ENCODE peak calls at places on chromosome 6, in ten cellular contexts. W, M, P, U, K, A, N, Q, Y and C are unnamed samples.

GRCh38 chr6:110414669-110415296 is 592 bp downstream of the DDO start:
- DNase-seq in Q (no peak), K (no peak), N (no peak), Y (no peak), A (no peak), U (no peak), M (no peak), P (no peak), W (no peak), C (no peak)

GRCh38 chr6:467671-468082 is 76.1 kb downstream of the IRF4 start:
- DNase-seq in K (no peak), U (no peak), W (no peak), Y (no peak), A (no peak), M (no peak), P (no peak), N (no peak), Q (no peak), C (no peak)

GRCh38 chr6:52526634-52527033 is 50.2 kb downstream of the TRAM2 start:
- DNase-seq in U (peak; percentile 67), P (no peak), Y (no peak), N (no peak), W (no peak), A (no peak), Q (no peak), K (no peak), M (no peak), C (no peak)

GRCh38 chr6:89208551-89208950 is 8.6 kb downstream of the GABRR1 start:
- DNase-seq in A (peak; percentile 55), Q (no peak), P (no peak), U (no peak), W (no peak), K (no peak), N (no peak), M (no peak), Y (no peak), C (no peak)

GRCh38 chr6:83708970-83709747 is at the start of gene SNAP91:
- DNase-seq in A (peak; percentile 57), K (no peak), N (no peak), M (no peak), Y (no peak), Q (no peak), P (peak; percentile 22), W (peak; percentile 23), U (no peak), C (no peak)

GRCh38 chr6:11618533-11618932 is 81.0 kb downstream of the TMEM170B start:
- DNase-seq in M (peak; percentile 4), N (no peak), K (no peak), Y (no peak), A (no peak), W (no peak), U (peak; percentile 49), Q (no peak), P (no peak), C (no peak)

GRCh38 chr6:143677891-143678737 is at the start of gene PHACTR2:
- DNase-seq in A (peak; percentile 93), Q (peak; percentile 73), P (peak; percentile 79), Y (no peak), K (peak; percentile 65), M (peak; percentile 38), U (peak; percentile 71), N (peak; percentile 64), W (peak; percentile 80), C (peak; percentile 75)

GRCh38 chr6:93731306-93731705 is 311.9 kb upstream of the EPHA7 start:
- DNase-seq in M (no peak), K (no peak), A (no peak), W (no peak), Y (no peak), P (no peak), U (no peak), N (no peak), Q (no peak), C (no peak)

GRCh38 chr6:1509241-1509640 is 100.5 kb upstream of the FOXC1 start:
- DNase-seq in Y (no peak), N (no peak), A (no peak), Q (no peak), M (no peak), P (no peak), W (no peak), K (no peak), U (no peak), C (no peak)

DNA sequence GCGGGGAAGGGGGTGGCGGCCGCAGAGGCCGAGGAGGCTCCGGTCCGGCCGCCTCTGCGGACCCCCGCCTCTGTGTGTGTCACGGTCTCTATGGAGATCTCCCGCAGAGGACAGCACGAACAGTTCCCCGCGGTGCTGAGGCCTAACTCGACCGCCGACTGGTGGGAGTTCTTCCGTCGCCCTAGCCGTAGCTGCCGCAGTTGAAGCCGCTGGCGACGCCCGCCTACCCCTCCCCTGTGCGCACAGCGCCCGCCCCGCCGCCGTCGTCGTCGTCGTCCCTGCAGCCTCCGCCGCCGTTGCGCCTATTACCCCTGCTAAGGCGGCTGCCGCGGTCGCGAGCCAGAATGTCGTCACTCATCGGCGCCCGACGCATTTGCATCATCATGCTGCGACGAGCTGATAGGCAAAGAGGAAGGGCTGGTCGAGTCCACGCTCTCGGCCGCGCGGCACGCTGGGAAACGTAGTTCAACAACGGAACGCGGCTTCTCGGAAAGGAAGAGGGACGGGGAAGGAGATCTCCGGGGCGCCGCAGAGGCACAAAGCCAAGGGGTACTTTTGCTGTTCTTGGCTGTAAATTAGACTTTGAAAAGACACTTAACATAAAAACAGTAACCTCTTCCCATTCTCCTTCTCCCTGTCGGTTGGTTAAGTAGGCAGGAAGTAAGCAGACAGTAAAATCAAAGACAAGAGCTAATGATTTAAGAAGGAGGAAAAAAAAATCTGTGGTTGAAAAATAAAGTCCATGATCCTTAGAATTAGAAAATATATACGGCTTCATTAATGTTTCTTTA is at the start of gene NUP153:
- DNase-seq in U (peak; percentile 98), N (peak; percentile 99), A (peak; percentile 99), W (peak; percentile 98), Y (peak; percentile 97), M (peak; percentile 100), P (peak; percentile 99), K (peak; percentile 100), Q (peak; percentile 100), C (peak; percentile 99)
- H3K4me1 ChIP-seq in U (peaks cover 5% of the 10 kb centered on the region), N (peaks cover 24% of the 10 kb centered on the region), A (no peaks in the 10 kb centered on the region), W (peaks cover 33% of the 10 kb centered on the region), Y (peaks cover 41% of the 10 kb centered on the region), M (peaks cover 24% of the 10 kb centered on the region), P (peaks cover 47% of the 10 kb centered on the region), K (peaks cover 28% of the 10 kb centered on the region), Q (peaks cover 15% of the 10 kb centered on the region), C (peaks cover 42% of the 10 kb centered on the region)

GRCh38 chr6:55886185-55886836 is 10.9 kb upstream of the BMP5 start:
- DNase-seq in N (no peak), M (no peak), W (no peak), Y (no peak), Q (no peak), U (peak; percentile 24), P (no peak), A (no peak), K (no peak), C (no peak)

GRCh38 chr6:55892749-55893357 is 17.5 kb upstream of the BMP5 start:
- DNase-seq in Q (no peak), P (no peak), A (no peak), K (no peak), Y (no peak), M (no peak), W (no peak), N (no peak), U (peak; percentile 9), C (no peak)

GRCh38 chr6:55882731-55883595 is 7.6 kb upstream of the BMP5 start:
- DNase-seq in Q (no peak), N (peak; percentile 27), W (no peak), U (peak; percentile 84), P (no peak), M (no peak), K (peak; percentile 38), Y (no peak), A (no peak), C (no peak)

DNA sequence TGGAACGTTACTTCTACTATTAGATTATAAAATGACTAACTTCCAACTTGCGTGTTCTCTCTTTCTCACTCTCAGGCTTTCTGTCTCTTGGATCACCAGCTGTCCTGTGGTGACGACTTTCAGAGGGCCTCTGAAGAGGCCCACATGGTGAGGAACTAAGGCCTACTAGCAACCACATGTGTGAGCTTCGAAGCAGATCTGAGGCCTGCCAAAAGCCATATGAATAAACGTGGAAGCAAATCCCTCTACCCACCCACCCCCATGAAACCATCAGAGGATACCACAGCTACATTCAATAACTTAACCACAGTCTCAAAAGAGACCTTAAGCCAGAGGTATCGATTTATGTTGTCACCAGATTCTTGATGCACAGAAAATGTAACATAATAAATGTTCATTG is 13.5 kb upstream of the BMP5 start:
- DNase-seq in A (no peak), W (no peak), M (no peak), Y (no peak), P (no peak), K (no peak), N (no peak), Q (no peak), U (no peak), C (no peak)
- H3K27me3 ChIP-seq in A (no peaks in the 10 kb centered on the region), W (no peaks in the 10 kb centered on the region), M (no peaks in the 10 kb centered on the region), Y (no peaks in the 10 kb centered on the region), P (no peaks in the 10 kb centered on the region), K (no peaks in the 10 kb centered on the region), N (no peaks in the 10 kb centered on the region), Q (no peaks in the 10 kb centered on the region), U (no peaks in the 10 kb centered on the region), C (no peaks in the 10 kb centered on the region)

DNA sequence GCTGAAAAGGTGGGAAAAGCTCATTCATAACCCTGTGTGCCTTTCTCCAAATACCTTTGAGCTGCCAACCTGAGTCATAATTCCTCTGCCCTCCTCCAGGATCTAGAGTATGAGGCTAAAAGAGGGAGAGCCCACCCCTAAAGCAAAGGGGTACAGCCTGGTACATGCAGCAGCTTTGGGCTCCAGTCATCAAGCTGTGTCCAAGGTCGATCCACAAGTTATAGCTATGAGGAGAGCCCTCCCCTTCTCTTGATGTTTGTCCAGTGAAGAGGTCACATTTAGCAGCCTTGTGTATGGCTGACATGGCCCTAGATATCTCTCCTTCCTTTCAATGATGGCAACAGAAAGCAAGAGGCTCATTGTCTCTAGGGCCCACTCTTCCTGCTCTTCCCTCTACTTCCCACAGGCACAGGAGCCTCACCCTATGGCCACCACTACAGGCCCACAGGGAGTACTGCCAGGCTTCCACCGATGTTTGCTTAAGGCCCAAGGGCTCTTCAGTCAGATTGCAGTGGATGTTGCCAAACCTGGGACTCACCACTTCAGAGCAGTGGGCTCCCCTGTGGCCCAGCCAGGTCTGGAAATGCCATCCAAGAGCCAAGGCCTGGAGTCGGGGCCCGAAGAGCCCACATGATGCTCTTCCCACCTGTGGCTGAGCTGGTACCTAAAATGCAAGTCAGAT is 176.8 kb downstream of the CD83 start:
- DNase-seq in K (no peak), U (no peak), Y (no peak), A (no peak), N (no peak), M (no peak), W (no peak), Q (no peak), P (no peak), C (no peak)
- H3K4me1 ChIP-seq in K (no peaks in the 10 kb centered on the region), U (no peaks in the 10 kb centered on the region), Y (no peaks in the 10 kb centered on the region), A (no peaks in the 10 kb centered on the region), N (peaks cover 13% of the 10 kb centered on the region), M (no peaks in the 10 kb centered on the region), W (no peaks in the 10 kb centered on the region), Q (no peaks in the 10 kb centered on the region), P (no peaks in the 10 kb centered on the region), C (no peaks in the 10 kb centered on the region)

DNA sequence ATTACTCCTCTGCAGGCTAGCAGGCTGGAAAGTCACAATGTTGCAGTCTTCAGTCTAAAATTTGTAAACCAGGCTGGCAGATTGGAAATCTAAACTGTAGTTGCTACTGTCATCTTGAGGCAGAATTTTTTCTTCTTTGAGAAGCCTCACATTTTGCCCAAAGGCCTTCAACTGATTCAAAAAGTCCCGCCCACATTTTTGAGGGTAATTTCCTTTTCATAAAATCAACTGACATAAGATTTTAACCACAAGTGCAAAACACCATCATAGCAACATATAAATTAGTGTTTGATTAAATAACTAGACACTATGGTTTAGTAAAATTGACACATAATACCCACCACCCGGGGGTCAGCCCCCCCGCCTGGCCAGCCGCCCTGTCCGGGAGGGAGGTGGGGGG is 28.4 kb downstream of the HLA-C start:
- DNase-seq in K (no peak), P (no peak), M (peak; percentile 40), W (no peak), N (no peak), U (no peak), Q (no peak), Y (no peak), A (no peak), C (peak; percentile 45)
- H3K27me3 ChIP-seq in K (no peaks in the 10 kb centered on the region), P (no peaks in the 10 kb centered on the region), M (no peaks in the 10 kb centered on the region), W (peaks cover 8% of the 10 kb centered on the region), N (no peaks in the 10 kb centered on the region), U (peaks cover 14% of the 10 kb centered on the region), Q (no peaks in the 10 kb centered on the region), Y (no peaks in the 10 kb centered on the region), A (no peaks in the 10 kb centered on the region), C (no peaks in the 10 kb centered on the region)